ENCODE peak calls at places on chromosomes 7 and 10, in nine cellular contexts. One of them, this sample, is unnamed.

GRCh38 chr7:158759245-158759614 is 54.6 kb upstream of the NCAPG2 start:
- DNase-seq in Peyer's patch: no peak
- DNase-seq in HepG2: no peak
- DNase-seq in AG20443: no peak
- DNase-seq in ACHN: no peak
- DNase-seq in fibroblast of mammary gland: no peak
- DNase-seq in T-cell: no peak
- DNase-seq in pancreas: no peak
- DNase-seq in upper lobe of right lung: no peak
- DNase-seq in this sample: no peak

GRCh38 chr7:51344406-51344805 is 27.8 kb upstream of the COBL start:
- DNase-seq in Peyer's patch: peak; percentile 92
- DNase-seq in HepG2: peak; percentile 27
- DNase-seq in AG20443: no peak
- DNase-seq in ACHN: no peak
- DNase-seq in fibroblast of mammary gland: no peak
- DNase-seq in T-cell: no peak
- DNase-seq in pancreas: peak; percentile 88
- DNase-seq in upper lobe of right lung: no peak
- DNase-seq in this sample: peak; percentile 70

GRCh38 chr10:101007099-101007711 is 7.6 kb downstream of the LZTS2 start:
- DNase-seq in Peyer's patch: no peak
- DNase-seq in HepG2: no peak
- DNase-seq in AG20443: no peak
- DNase-seq in ACHN: no peak
- DNase-seq in fibroblast of mammary gland: no peak
- DNase-seq in T-cell: no peak
- DNase-seq in pancreas: no peak
- DNase-seq in upper lobe of right lung: no peak
- DNase-seq in this sample: no peak

GRCh38 chr10:3926675-3927525 is 141.9 kb upstream of the KLF6 start:
- DNase-seq in Peyer's patch: no peak
- DNase-seq in HepG2: no peak
- DNase-seq in AG20443: no peak
- DNase-seq in ACHN: no peak
- DNase-seq in fibroblast of mammary gland: peak; percentile 16
- DNase-seq in T-cell: no peak
- DNase-seq in pancreas: no peak
- DNase-seq in upper lobe of right lung: no peak
- DNase-seq in this sample: no peak

GRCh38 chr7:136687693-136688322 is 180.6 kb upstream of the CHRM2 start:
- DNase-seq in Peyer's patch: no peak
- DNase-seq in HepG2: peak; percentile 7
- DNase-seq in AG20443: peak; percentile 15
- DNase-seq in ACHN: peak; percentile 66
- DNase-seq in fibroblast of mammary gland: peak; percentile 9
- DNase-seq in T-cell: no peak
- DNase-seq in pancreas: no peak
- DNase-seq in upper lobe of right lung: no peak
- DNase-seq in this sample: no peak

GRCh38 chr7:69502358-69502757 is 95.9 kb upstream of the AUTS2 start:
- DNase-seq in Peyer's patch: no peak
- DNase-seq in HepG2: no peak
- DNase-seq in AG20443: no peak
- DNase-seq in ACHN: no peak
- DNase-seq in fibroblast of mammary gland: no peak
- DNase-seq in T-cell: no peak
- DNase-seq in pancreas: no peak
- DNase-seq in upper lobe of right lung: no peak
- DNase-seq in this sample: no peak

GRCh38 chr10:47451275-47451997 is 32.5 kb downstream of the ANXA8 start:
- DNase-seq in Peyer's patch: no peak
- DNase-seq in HepG2: no peak
- DNase-seq in AG20443: peak; percentile 6
- DNase-seq in ACHN: no peak
- DNase-seq in fibroblast of mammary gland: no peak
- DNase-seq in T-cell: no peak
- DNase-seq in pancreas: no peak
- DNase-seq in upper lobe of right lung: peak; percentile 42
- DNase-seq in this sample: peak; percentile 19

GRCh38 chr7:134365341-134366054 is 48.8 kb upstream of the SLC35B4 start:
- DNase-seq in Peyer's patch: peak; percentile 72
- DNase-seq in HepG2: no peak
- DNase-seq in AG20443: peak; percentile 69
- DNase-seq in ACHN: no peak
- DNase-seq in fibroblast of mammary gland: peak; percentile 88
- DNase-seq in T-cell: no peak
- DNase-seq in pancreas: no peak
- DNase-seq in upper lobe of right lung: no peak
- DNase-seq in this sample: no peak

GRCh38 chr7:151199196-151199874 is 11.0 kb downstream of the H2BK1 start:
- DNase-seq in Peyer's patch: no peak
- DNase-seq in HepG2: no peak
- DNase-seq in AG20443: no peak
- DNase-seq in ACHN: no peak
- DNase-seq in fibroblast of mammary gland: no peak
- DNase-seq in T-cell: no peak
- DNase-seq in pancreas: no peak
- DNase-seq in upper lobe of right lung: no peak
- DNase-seq in this sample: no peak

GRCh38 chr10:48685731-48686130 is 1.1 kb downstream of the WDFY4 start:
- DNase-seq in Peyer's patch: no peak
- DNase-seq in HepG2: no peak
- DNase-seq in AG20443: no peak
- DNase-seq in ACHN: no peak
- DNase-seq in fibroblast of mammary gland: no peak
- DNase-seq in T-cell: no peak
- DNase-seq in pancreas: no peak
- DNase-seq in upper lobe of right lung: no peak
- DNase-seq in this sample: no peak

GRCh38 chr10:53440641-53441040 is 668.1 kb upstream of the MBL2 start:
- DNase-seq in Peyer's patch: no peak
- DNase-seq in HepG2: no peak
- DNase-seq in AG20443: no peak
- DNase-seq in ACHN: no peak
- DNase-seq in fibroblast of mammary gland: no peak
- DNase-seq in T-cell: no peak
- DNase-seq in pancreas: no peak
- DNase-seq in upper lobe of right lung: no peak
- DNase-seq in this sample: no peak